ENCODE peak calls at places on chromosomes 2 and 18, in ten cellular contexts. One of them, this sample, is unnamed.

GRCh38 chr2:210623506-210623905 is 67.1 kb downstream of the CPS1 start:
- DNase-seq in OCI-LY7: no peak
- DNase-seq in A549: no peak
- DNase-seq in breast epithelium: no peak
- DNase-seq in body of pancreas: no peak
- DNase-seq in pancreas: no peak
- DNase-seq in cardiac muscle cell: no peak
- DNase-seq in mammary epithelial cell: no peak
- DNase-seq in HCT116: no peak
- DNase-seq in dorsolateral prefrontal cortex: no peak
- DNase-seq in this sample: no peak

GRCh38 chr2:37775908-37776250 is 104.4 kb upstream of the CDC42EP3 start:
- DNase-seq in dorsolateral prefrontal cortex: no peak
- DNase-seq in breast epithelium: peak; percentile 73
- DNase-seq in mammary epithelial cell: peak; percentile 93
- DNase-seq in A549: no peak
- DNase-seq in cardiac muscle cell: no peak
- DNase-seq in body of pancreas: no peak
- DNase-seq in pancreas: no peak
- DNase-seq in OCI-LY7: no peak
- DNase-seq in HCT116: no peak
- DNase-seq in this sample: no peak

GRCh38 chr2:196390243-196391148 is 219.1 kb upstream of the STK17B start:
- DNase-seq in body of pancreas: no peak
- DNase-seq in cardiac muscle cell: no peak
- DNase-seq in A549: no peak
- DNase-seq in OCI-LY7: no peak
- DNase-seq in breast epithelium: no peak
- DNase-seq in dorsolateral prefrontal cortex: no peak
- DNase-seq in HCT116: no peak
- DNase-seq in mammary epithelial cell: no peak
- DNase-seq in pancreas: no peak
- DNase-seq in this sample: no peak

GRCh38 chr2:44850016-44850415 is 91.5 kb upstream of the SIX3 start:
- DNase-seq in mammary epithelial cell: no peak
- DNase-seq in dorsolateral prefrontal cortex: no peak
- DNase-seq in OCI-LY7: no peak
- DNase-seq in cardiac muscle cell: peak; percentile 3
- DNase-seq in pancreas: no peak
- DNase-seq in A549: no peak
- DNase-seq in body of pancreas: no peak
- DNase-seq in breast epithelium: no peak
- DNase-seq in HCT116: no peak
- DNase-seq in this sample: no peak

GRCh38 chr18:49160075-49160930 is 209.5 kb upstream of the SMAD7 start:
- DNase-seq in A549: no peak
- DNase-seq in mammary epithelial cell: no peak
- DNase-seq in HCT116: no peak
- DNase-seq in OCI-LY7: no peak
- DNase-seq in dorsolateral prefrontal cortex: no peak
- DNase-seq in cardiac muscle cell: no peak
- DNase-seq in body of pancreas: no peak
- DNase-seq in pancreas: no peak
- DNase-seq in breast epithelium: no peak
- DNase-seq in this sample: no peak

GRCh38 chr18:78645216-78645615 is 334.4 kb upstream of the SALL3 start:
- DNase-seq in cardiac muscle cell: no peak
- DNase-seq in A549: no peak
- DNase-seq in mammary epithelial cell: no peak
- DNase-seq in OCI-LY7: no peak
- DNase-seq in dorsolateral prefrontal cortex: no peak
- DNase-seq in pancreas: no peak
- DNase-seq in body of pancreas: no peak
- DNase-seq in breast epithelium: no peak
- DNase-seq in HCT116: no peak
- DNase-seq in this sample: no peak

GRCh38 chr2:122203523-122203922 is 448.1 kb downstream of the TSN start:
- DNase-seq in mammary epithelial cell: peak; percentile 54
- DNase-seq in HCT116: no peak
- DNase-seq in pancreas: no peak
- DNase-seq in OCI-LY7: no peak
- DNase-seq in breast epithelium: no peak
- DNase-seq in dorsolateral prefrontal cortex: no peak
- DNase-seq in cardiac muscle cell: no peak
- DNase-seq in A549: no peak
- DNase-seq in body of pancreas: no peak
- DNase-seq in this sample: no peak

GRCh38 chr2:213934560-213934959 is 476.3 kb upstream of the VWC2L start:
- DNase-seq in OCI-LY7: peak; percentile 54
- DNase-seq in HCT116: no peak
- DNase-seq in mammary epithelial cell: peak; percentile 8
- DNase-seq in pancreas: no peak
- DNase-seq in cardiac muscle cell: no peak
- DNase-seq in dorsolateral prefrontal cortex: no peak
- DNase-seq in breast epithelium: no peak
- DNase-seq in body of pancreas: no peak
- DNase-seq in A549: peak; percentile 6
- DNase-seq in this sample: no peak

GRCh38 chr2:149595069-149595963 is 7.7 kb upstream of the MMADHC start:
- DNase-seq in dorsolateral prefrontal cortex: no peak
- DNase-seq in breast epithelium: no peak
- DNase-seq in body of pancreas: no peak
- DNase-seq in OCI-LY7: no peak
- DNase-seq in pancreas: no peak
- DNase-seq in mammary epithelial cell: peak; percentile 31
- DNase-seq in HCT116: no peak
- DNase-seq in cardiac muscle cell: no peak
- DNase-seq in A549: no peak
- DNase-seq in this sample: no peak

GRCh38 chr2:96772903-96773675 is 12.4 kb downstream of the CNNM4 start:
- DNase-seq in body of pancreas: no peak
- DNase-seq in A549: no peak
- DNase-seq in OCI-LY7: no peak
- DNase-seq in breast epithelium: peak; percentile 32
- DNase-seq in HCT116: no peak
- DNase-seq in pancreas: no peak
- DNase-seq in dorsolateral prefrontal cortex: no peak
- DNase-seq in mammary epithelial cell: no peak
- DNase-seq in cardiac muscle cell: no peak
- DNase-seq in this sample: no peak

GRCh38 chr2:38098351-38099095 is 22.6 kb upstream of the CYP1B1 start:
- DNase-seq in HCT116: no peak
- DNase-seq in A549: no peak
- DNase-seq in mammary epithelial cell: peak; percentile 19
- DNase-seq in breast epithelium: no peak
- DNase-seq in pancreas: no peak
- DNase-seq in dorsolateral prefrontal cortex: no peak
- DNase-seq in OCI-LY7: no peak
- DNase-seq in cardiac muscle cell: no peak
- DNase-seq in body of pancreas: no peak
- DNase-seq in this sample: no peak

GRCh38 chr2:47003641-47004427 is 88.2 kb upstream of the MCFD2 start:
- DNase-seq in pancreas: peak; percentile 53
- DNase-seq in HCT116: peak; percentile 54
- DNase-seq in dorsolateral prefrontal cortex: no peak
- DNase-seq in mammary epithelial cell: no peak
- DNase-seq in A549: no peak
- DNase-seq in cardiac muscle cell: no peak
- DNase-seq in breast epithelium: no peak
- DNase-seq in body of pancreas: no peak
- DNase-seq in OCI-LY7: no peak
- DNase-seq in this sample: peak; percentile 58

GRCh38 chr18:44840053-44840826 is 159.6 kb downstream of the SETBP1 start:
- DNase-seq in pancreas: no peak
- DNase-seq in A549: no peak
- DNase-seq in dorsolateral prefrontal cortex: no peak
- DNase-seq in cardiac muscle cell: no peak
- DNase-seq in breast epithelium: no peak
- DNase-seq in mammary epithelial cell: no peak
- DNase-seq in OCI-LY7: no peak
- DNase-seq in HCT116: no peak
- DNase-seq in body of pancreas: no peak
- DNase-seq in this sample: no peak

GRCh38 chr18:44837491-44838185 is 156.9 kb downstream of the SETBP1 start:
- DNase-seq in OCI-LY7: no peak
- DNase-seq in A549: no peak
- DNase-seq in mammary epithelial cell: no peak
- DNase-seq in cardiac muscle cell: no peak
- DNase-seq in body of pancreas: no peak
- DNase-seq in HCT116: no peak
- DNase-seq in dorsolateral prefrontal cortex: no peak
- DNase-seq in breast epithelium: no peak
- DNase-seq in pancreas: no peak
- DNase-seq in this sample: no peak

GRCh38 chr18:44841221-44841620 is 160.5 kb downstream of the SETBP1 start:
- DNase-seq in cardiac muscle cell: no peak
- DNase-seq in OCI-LY7: no peak
- DNase-seq in A549: no peak
- DNase-seq in mammary epithelial cell: peak; percentile 27
- DNase-seq in dorsolateral prefrontal cortex: no peak
- DNase-seq in body of pancreas: no peak
- DNase-seq in breast epithelium: no peak
- DNase-seq in HCT116: no peak
- DNase-seq in pancreas: no peak
- DNase-seq in this sample: no peak

GRCh38 chr18:44841769-44842587 is 161.3 kb downstream of the SETBP1 start:
- DNase-seq in body of pancreas: no peak
- DNase-seq in A549: no peak
- DNase-seq in HCT116: no peak
- DNase-seq in mammary epithelial cell: no peak
- DNase-seq in OCI-LY7: peak; percentile 4
- DNase-seq in dorsolateral prefrontal cortex: no peak
- DNase-seq in cardiac muscle cell: no peak
- DNase-seq in breast epithelium: no peak
- DNase-seq in pancreas: no peak
- DNase-seq in this sample: no peak

GRCh38 chr18:44839239-44839666 is 158.6 kb downstream of the SETBP1 start:
- DNase-seq in A549: peak; percentile 38
- DNase-seq in body of pancreas: peak; percentile 53
- DNase-seq in mammary epithelial cell: peak; percentile 57
- DNase-seq in OCI-LY7: no peak
- DNase-seq in breast epithelium: peak; percentile 29
- DNase-seq in pancreas: no peak
- DNase-seq in cardiac muscle cell: peak; percentile 22
- DNase-seq in dorsolateral prefrontal cortex: no peak
- DNase-seq in HCT116: no peak
- DNase-seq in this sample: peak; percentile 87
- H3K27ac ChIP-seq in A549: peak overlapping the region; percentile 79
- H3K27ac ChIP-seq in body of pancreas: peak overlapping the region; percentile 0
- H3K27ac ChIP-seq in mammary epithelial cell: no peak overlapping the region
- H3K27ac ChIP-seq in OCI-LY7: no peak overlapping the region
- H3K27ac ChIP-seq in breast epithelium: no peak overlapping the region
- H3K27ac ChIP-seq in pancreas: no peak overlapping the region
- H3K27ac ChIP-seq in cardiac muscle cell: no peak overlapping the region
- H3K27ac ChIP-seq in dorsolateral prefrontal cortex: no peak overlapping the region
- H3K27ac ChIP-seq in HCT116: no peak overlapping the region
- H3K27ac ChIP-seq in this sample: peak overlapping the region; percentile 81

DNA sequence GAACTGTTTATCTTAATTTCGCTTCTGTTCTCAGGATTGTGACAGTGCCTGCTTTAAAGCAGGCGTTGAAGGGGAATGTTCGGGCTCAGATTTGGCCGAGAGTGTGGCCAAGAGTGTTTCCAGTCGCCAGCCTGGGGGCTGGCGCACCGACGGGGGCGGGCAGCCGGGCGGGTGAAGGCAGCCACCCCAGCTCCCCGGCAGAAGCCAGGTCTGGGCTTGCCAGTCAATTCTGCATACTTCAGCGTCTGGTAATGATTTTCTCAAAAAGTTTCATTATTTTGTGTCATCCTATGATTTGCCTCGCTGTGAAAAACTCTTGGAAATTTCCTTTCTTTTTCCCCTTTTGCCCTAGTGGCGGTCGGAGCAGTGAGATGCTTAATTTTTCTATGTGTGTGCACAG is 778 bp downstream of the FAM228A start:
- DNase-seq in pancreas: no peak
- DNase-seq in HCT116: no peak
- DNase-seq in OCI-LY7: no peak
- DNase-seq in cardiac muscle cell: no peak
- DNase-seq in breast epithelium: no peak
- DNase-seq in mammary epithelial cell: peak; percentile 18
- DNase-seq in dorsolateral prefrontal cortex: no peak
- DNase-seq in A549: no peak
- DNase-seq in body of pancreas: no peak
- DNase-seq in this sample: no peak
- H3K4me3 ChIP-seq in pancreas: no peak overlapping the region
- H3K4me3 ChIP-seq in HCT116: no peak overlapping the region
- H3K4me3 ChIP-seq in OCI-LY7: no peak overlapping the region
- H3K4me3 ChIP-seq in cardiac muscle cell: no peak overlapping the region
- H3K4me3 ChIP-seq in breast epithelium: peak overlapping the region; percentile 57
- H3K4me3 ChIP-seq in mammary epithelial cell: peak overlapping the region; percentile 34
- H3K4me3 ChIP-seq in dorsolateral prefrontal cortex: no peak overlapping the region
- H3K4me3 ChIP-seq in A549: no peak overlapping the region
- H3K4me3 ChIP-seq in body of pancreas: no peak overlapping the region
- H3K4me3 ChIP-seq in this sample: peak overlapping the region; percentile 12

DNA sequence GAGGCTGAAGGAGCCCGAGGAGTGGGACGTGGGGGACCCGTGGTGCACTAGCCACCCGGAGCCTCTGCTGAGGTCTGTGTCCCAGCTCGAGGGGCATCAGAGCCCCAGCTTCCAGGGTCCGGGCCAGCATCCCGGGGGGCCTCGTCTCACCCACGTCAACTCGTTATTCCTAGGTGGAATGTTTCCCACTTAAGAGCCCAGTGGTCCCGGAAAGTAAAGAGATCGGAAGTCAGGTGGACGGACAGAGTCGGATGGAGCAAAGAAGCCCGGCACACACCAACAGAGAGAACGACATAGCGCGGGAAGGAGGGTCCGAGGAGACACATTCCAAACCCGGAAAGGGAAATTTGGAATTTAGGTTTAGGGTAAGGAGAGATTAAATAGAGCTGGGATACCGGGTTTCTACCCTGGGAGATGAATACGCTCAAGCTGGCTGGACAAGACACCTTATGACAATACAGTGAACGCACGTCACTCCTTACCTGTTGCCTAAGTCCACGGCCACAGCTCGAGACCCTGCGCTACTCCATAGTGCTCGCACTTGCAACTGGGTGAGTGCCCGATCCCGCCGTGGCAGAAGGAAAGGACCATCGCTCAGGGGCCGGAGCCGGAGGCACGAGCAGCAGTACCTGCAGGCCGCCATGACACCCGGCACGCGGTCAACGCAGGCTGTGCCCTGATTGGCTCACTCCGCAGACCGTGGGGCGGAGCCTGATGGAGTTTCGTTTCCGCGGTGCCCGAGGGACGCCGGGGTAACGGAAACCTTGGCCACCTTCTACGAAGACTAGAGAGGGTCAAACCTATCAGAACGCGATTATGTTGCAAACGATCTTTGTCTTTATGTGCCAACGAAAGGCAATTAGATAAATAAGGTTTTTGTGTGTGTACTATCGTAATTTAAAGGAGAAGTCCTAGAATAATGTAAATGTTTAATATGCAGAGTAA is at the start of gene PNPT1:
- DNase-seq in dorsolateral prefrontal cortex: peak; percentile 94
- DNase-seq in OCI-LY7: peak; percentile 96
- DNase-seq in A549: peak; percentile 98
- DNase-seq in HCT116: peak; percentile 87
- DNase-seq in mammary epithelial cell: peak; percentile 93
- DNase-seq in breast epithelium: peak; percentile 85
- DNase-seq in body of pancreas: peak; percentile 94
- DNase-seq in cardiac muscle cell: peak; percentile 95
- DNase-seq in pancreas: peak; percentile 96
- DNase-seq in this sample: peak; percentile 97
- H3K27ac ChIP-seq in dorsolateral prefrontal cortex: peak within 1 kb of the TSS; percentile 83
- H3K27ac ChIP-seq in OCI-LY7: peak within 1 kb of the TSS; percentile 27
- H3K27ac ChIP-seq in A549: peak within 1 kb of the TSS; percentile 95
- H3K27ac ChIP-seq in HCT116: peak within 1 kb of the TSS; percentile 20
- H3K27ac ChIP-seq in mammary epithelial cell: peak within 1 kb of the TSS; percentile 85
- H3K27ac ChIP-seq in breast epithelium: peak within 1 kb of the TSS; percentile 64
- H3K27ac ChIP-seq in body of pancreas: peak within 1 kb of the TSS; percentile 47
- H3K27ac ChIP-seq in cardiac muscle cell: no peak within 1 kb of the TSS
- H3K27ac ChIP-seq in pancreas: no peak within 1 kb of the TSS
- H3K27ac ChIP-seq in this sample: no peak within 1 kb of the TSS

GRCh38 chr18:2050702-2051201 is 520.6 kb downstream of the METTL4 start:
- DNase-seq in pancreas: no peak
- DNase-seq in HCT116: peak; percentile 34
- DNase-seq in cardiac muscle cell: no peak
- DNase-seq in OCI-LY7: no peak
- DNase-seq in dorsolateral prefrontal cortex: no peak
- DNase-seq in A549: no peak
- DNase-seq in body of pancreas: no peak
- DNase-seq in mammary epithelial cell: peak; percentile 91
- DNase-seq in breast epithelium: no peak
- DNase-seq in this sample: no peak
- H3K4me3 ChIP-seq in pancreas: no peak overlapping the region
- H3K4me3 ChIP-seq in HCT116: no peak overlapping the region
- H3K4me3 ChIP-seq in cardiac muscle cell: no peak overlapping the region
- H3K4me3 ChIP-seq in OCI-LY7: no peak overlapping the region
- H3K4me3 ChIP-seq in dorsolateral prefrontal cortex: no peak overlapping the region
- H3K4me3 ChIP-seq in A549: no peak overlapping the region
- H3K4me3 ChIP-seq in body of pancreas: no peak overlapping the region
- H3K4me3 ChIP-seq in mammary epithelial cell: no peak overlapping the region
- H3K4me3 ChIP-seq in breast epithelium: no peak overlapping the region
- H3K4me3 ChIP-seq in this sample: no peak overlapping the region

This sample was measured in left lung.